ENCODE peak calls at places on chromosomes 6 and 20, in eight cellular contexts. H is right lobe of liver, I is fibroblast of lung, R is heart left ventricle, K is IMR-90, B is cardiac muscle cell, G is heart right ventricle, X is transverse colon. M is an unnamed sample.
A peak's percentile ranks its signal among the peaks of the same experiment; 100 is the strongest.

GRCh38 chr6:41200296-41200900 is 551 bp downstream of the TREML2 start:
- DNase-seq in R (peak; percentile 47), H (peak; percentile 59), G (no peak), I (no peak), B (no peak), K (no peak), X (peak; percentile 29), M (peak; percentile 59)

GRCh38 chr20:326645-327031 is 1.3 kb downstream of the SOX12 start:
- DNase-seq in H (peak; percentile 63), R (peak; percentile 55), G (no peak), B (peak; percentile 67), X (peak; percentile 31), K (no peak), I (no peak), M (peak; percentile 87)

GRCh38 chr6:116096979-116097816 is 3.5 kb upstream of the NT5DC1 start:
- DNase-seq in K (peak; percentile 44), H (no peak), R (no peak), X (no peak), B (no peak), I (no peak), G (no peak), M (no peak)

GRCh38 chr20:23178806-23179205 is 92.7 kb upstream of the CD93 start:
- DNase-seq in I (no peak), G (peak; percentile 41), X (no peak), K (no peak), B (no peak), H (no peak), R (no peak), M (no peak)

GRCh38 chr6:107655245-107655644 is 165.3 kb downstream of the SOBP start:
- DNase-seq in B (peak; percentile 52), K (no peak), R (no peak), H (no peak), G (no peak), I (no peak), X (no peak), M (no peak)

GRCh38 chr6:135162678-135163439 is 18.2 kb upstream of the MYB start:
- DNase-seq in X (peak; percentile 49), B (peak; percentile 29), K (no peak), R (no peak), H (no peak), I (no peak), G (no peak), M (no peak)

GRCh38 chr6:39074486-39074885 is 25.9 kb downstream of the GLP1R start:
- DNase-seq in H (no peak), X (no peak), G (no peak), K (no peak), R (no peak), I (no peak), B (no peak), M (no peak)

GRCh38 chr6:144150673-144151009 is 324 bp downstream of the STX11 start:
- DNase-seq in H (peak; percentile 61), G (peak; percentile 22), R (peak; percentile 42), I (peak; percentile 34), K (peak; percentile 18), X (peak; percentile 29), B (peak; percentile 58), M (no peak)

GRCh38 chr20:64240243-64241015 is 15.1 kb upstream of the PCMTD2 start:
- DNase-seq in K (no peak), R (no peak), H (peak; percentile 49), I (no peak), G (no peak), B (no peak), X (no peak), M (no peak)

GRCh38 chr6:169978615-169979161 is 227.3 kb downstream of the ERMARD start:
- DNase-seq in R (no peak), K (peak; percentile 15), G (no peak), B (no peak), H (peak; percentile 36), X (no peak), I (no peak), M (peak; percentile 30)

GRCh38 chr6:146985111-146985510 is 219.1 kb upstream of the STXBP5 start:
- DNase-seq in K (no peak), R (no peak), B (no peak), X (peak; percentile 8), I (no peak), H (no peak), G (no peak), M (no peak)

GRCh38 chr6:80214436-80215022 is 108.1 kb downstream of the BCKDHB start:
- DNase-seq in K (peak; percentile 70), G (no peak), I (peak; percentile 50), H (no peak), B (peak; percentile 80), R (peak; percentile 31), X (peak; percentile 11), M (no peak)

GRCh38 chr20:32792316-32792715 is 27.4 kb upstream of the MAPRE1 start:
- DNase-seq in H (no peak), I (peak; percentile 67), G (no peak), K (peak; percentile 23), B (peak; percentile 44), R (no peak), X (no peak), M (no peak)

GRCh38 chr6:110562316-110562915 is 86.0 kb upstream of the SLC22A16 start:
- DNase-seq in X (no peak), G (no peak), I (no peak), B (no peak), R (no peak), H (no peak), K (no peak), M (no peak)

GRCh38 chr6:93751969-93752368 is 332.6 kb upstream of the EPHA7 start:
- DNase-seq in B (no peak), I (peak; percentile 8), X (no peak), H (no peak), K (no peak), G (no peak), R (no peak), M (no peak)

GRCh38 chr6:75579951-75580350 is 21.7 kb upstream of the SENP6 start:
- DNase-seq in R (no peak), B (no peak), I (peak; percentile 84), K (no peak), H (no peak), X (no peak), G (no peak), M (no peak)

GRCh38 chr6:149440735-149441662 is 40.9 kb downstream of the SUMO4 start:
- DNase-seq in R (no peak), K (peak; percentile 50), X (no peak), G (no peak), I (peak; percentile 60), H (no peak), B (no peak), M (no peak)

GRCh38 chr20:3146732-3147341 is 12.8 kb downstream of the FASTKD5 start:
- DNase-seq in B (no peak), G (no peak), H (no peak), R (no peak), K (peak; percentile 9), I (peak; percentile 56), X (no peak), M (no peak)

GRCh38 chr6:33029297-33030184 is 20.1 kb upstream of the HLA-DOA start:
- DNase-seq in H (no peak), R (peak; percentile 48), I (no peak), K (peak; percentile 4), B (peak; percentile 52), X (peak; percentile 32), G (no peak), M (peak; percentile 68)

GRCh38 chr6:27237089-27237723 is 10.3 kb upstream of the PRSS16 start:
- DNase-seq in H (no peak), R (no peak), X (no peak), B (no peak), I (peak; percentile 74), K (peak; percentile 77), G (no peak), M (no peak)

DNA sequence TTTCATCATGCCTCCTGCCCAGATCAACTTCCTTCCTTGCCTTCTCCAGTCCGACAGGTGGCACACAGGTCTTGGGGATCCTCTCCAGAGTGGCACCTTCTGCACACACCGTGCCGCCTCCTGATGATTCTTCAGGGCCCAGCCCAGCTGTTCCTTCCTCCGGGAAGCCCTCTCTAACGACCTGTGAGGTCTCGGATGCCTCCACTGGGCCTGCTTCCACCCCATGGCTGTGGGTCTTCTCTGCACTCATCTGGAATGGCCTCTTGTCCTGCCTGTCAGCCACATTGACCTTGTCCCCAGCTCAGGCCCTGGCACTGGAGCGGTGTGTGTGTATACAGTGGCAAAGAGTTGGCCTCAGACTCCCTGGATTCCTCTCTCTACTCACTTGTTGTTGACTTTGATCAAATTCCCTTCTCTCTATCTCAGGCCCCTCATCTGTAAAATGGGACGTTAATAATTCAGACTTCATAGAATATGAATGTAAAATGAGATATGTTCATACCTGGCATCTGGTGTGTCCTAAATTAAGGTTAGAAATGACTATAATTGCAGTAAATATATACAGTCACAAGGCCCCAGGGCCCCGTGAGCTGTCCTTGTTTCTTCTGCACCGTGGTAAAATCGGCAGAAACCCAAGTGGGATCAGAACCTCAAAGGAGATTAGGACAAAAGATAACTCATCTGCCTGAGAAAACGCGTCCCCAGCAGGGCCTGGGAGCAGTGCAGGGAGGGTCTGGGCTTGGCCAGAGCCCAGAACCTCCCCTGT is 1.5 kb downstream of the FAM210B start:
- DNase-seq in K (no peak), X (no peak), R (peak; percentile 41), B (no peak), I (no peak), H (peak; percentile 80), G (no peak), M (no peak)
- H3K27ac ChIP-seq in K (peak overlapping the region; percentile 51), X (peak overlapping the region; percentile 89), R (peak overlapping the region; percentile 85), B (peak overlapping the region; percentile 71), I (peak overlapping the region; percentile 73), H (peak overlapping the region; percentile 93), G (peak overlapping the region; percentile 97), M (peak overlapping the region; percentile 69)

GRCh38 chr6:31592396-31592771 is 422 bp downstream of the NCR3 start:
- DNase-seq in X (no peak), H (no peak), B (no peak), I (no peak), K (no peak), R (no peak), G (no peak), M (no peak)

GRCh38 chr6:31597006-31597405 is 4.2 kb upstream of the NCR3 start:
- DNase-seq in R (no peak), G (no peak), B (peak; percentile 26), X (no peak), I (peak; percentile 3), H (no peak), K (peak; percentile 31), M (no peak)
- TF ChIP-seq CTCF in R (peak; percentile 50), G (peak; percentile 53), B (peak; percentile 30), X (peak; percentile 31), I (peak; percentile 49), H (peak; percentile 35), K (peak; percentile 37), M (peak; percentile 18)

GRCh38 chr6:109480993-109481480 is 2.0 kb downstream of the ZBTB24 start:
- DNase-seq in X (no peak), R (no peak), G (no peak), K (no peak), I (no peak), B (no peak), H (no peak), M (no peak)
- H3K4me1 ChIP-seq in X (peaks cover 30% of the 10 kb centered on the region), R (peaks cover 42% of the 10 kb centered on the region), G (peaks cover 61% of the 10 kb centered on the region), K (peaks cover 6% of the 10 kb centered on the region), I (peaks cover 8% of the 10 kb centered on the region), B (peaks cover 6% of the 10 kb centered on the region), H (peaks cover 19% of the 10 kb centered on the region), M (peaks cover 66% of the 10 kb centered on the region)

DNA sequence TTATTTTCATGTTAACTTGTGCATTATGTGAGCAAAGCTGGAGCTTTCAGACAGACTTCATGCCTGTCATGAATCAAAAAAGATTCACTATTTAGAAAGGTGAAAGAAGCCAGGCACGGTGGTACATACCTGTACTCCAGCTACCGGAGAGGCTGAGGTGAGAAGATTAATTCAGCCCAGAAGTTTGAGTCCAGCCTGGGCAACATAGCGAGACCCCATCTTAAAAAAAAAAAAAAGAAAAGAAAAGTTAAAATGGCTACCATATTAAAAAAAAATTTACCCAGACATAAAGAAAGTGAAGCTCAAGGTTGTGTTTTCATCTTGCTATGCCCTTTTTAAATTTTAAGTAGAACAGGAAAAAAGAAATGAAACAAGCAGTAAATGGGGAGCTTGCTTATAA is 889 bp downstream of the CASS4 start:
- DNase-seq in H (no peak), K (no peak), I (no peak), X (no peak), R (no peak), G (no peak), B (no peak), M (no peak)
- H3K27ac ChIP-seq in H (peak overlapping the region; percentile 76), K (peak overlapping the region; percentile 100), I (peak overlapping the region; percentile 80), X (peak overlapping the region; percentile 56), R (peak overlapping the region; percentile 78), G (peak overlapping the region; percentile 76), B (no peak overlapping the region), M (peak overlapping the region; percentile 83)